ENCODE peak calls at places on chromosomes 16 and 17, in nine cellular contexts. F is Panc1, Q is GM06990, H is T-helper 9 cell, Z is breast epithelium, I is BE2C, J is iPS-NIHi11, C is GDM1, S is RPMI8226. W is an unnamed sample.

GRCh38 chr17:10286324-10286723 is 86.5 kb downstream of the MYH13 start:
- DNase-seq in F (no peak), Q (no peak), H (no peak), Z (no peak), I (no peak), J (peak), C (no peak), S (no peak), W (no peak)

GRCh38 chr16:64380751-64381150 is 741.1 kb downstream of the CDH11 start:
- DNase-seq in F (no peak), Q (no peak), H (no peak), Z (no peak), I (peak), J (peak), C (no peak), S (no peak), W (no peak)

GRCh38 chr16:79217375-79218011 is 383.0 kb downstream of the MAF start:
- DNase-seq in F (no peak), Q (no peak), H (no peak), Z (no peak), I (no peak), J (no peak), C (no peak), S (peak), W (no peak)

GRCh38 chr17:39195568-39196160 is 1.8 kb downstream of the CACNB1 start:
- DNase-seq in F (no peak), Q (no peak), H (no peak), Z (no peak), I (no peak), J (no peak), C (no peak), S (peak), W (no peak)

GRCh38 chr16:86457621-86458456 is 52.5 kb upstream of the FOXF1 start:
- DNase-seq in F (no peak), Q (no peak), H (no peak), Z (no peak), I (no peak), J (no peak), C (no peak), S (no peak), W (no peak)

GRCh38 chr17:58329808-58330543 is 1.4 kb upstream of the TSPOAP1 start:
- DNase-seq in F (no peak), Q (peak), H (no peak), Z (no peak), I (no peak), J (no peak), C (no peak), S (peak), W (no peak)

GRCh38 chr16:67845291-67846062 is 1.3 kb upstream of the NUTF2 start:
- DNase-seq in F (no peak), Q (no peak), H (no peak), Z (no peak), I (no peak), J (no peak), C (no peak), S (no peak), W (no peak)

GRCh38 chr17:32777922-32778321 is 99.0 kb downstream of the MYO1D start:
- DNase-seq in F (no peak), Q (no peak), H (no peak), Z (no peak), I (no peak), J (no peak), C (no peak), S (no peak), W (no peak)

GRCh38 chr17:78974635-78975591 is 4.8 kb downstream of the LGALS3BP start:
- DNase-seq in F (peak), Q (no peak), H (no peak), Z (peak), I (peak), J (peak), C (no peak), S (peak), W (no peak)

GRCh38 chr16:23597003-23597756 is 1.1 kb upstream of the NDUFAB1 start:
- DNase-seq in F (no peak), Q (peak), H (no peak), Z (no peak), I (peak), J (peak), C (no peak), S (peak), W (peak)

GRCh38 chr17:55344514-55344997 is 77.1 kb downstream of the MMD start:
- DNase-seq in F (no peak), Q (no peak), H (no peak), Z (no peak), I (no peak), J (no peak), C (no peak), S (no peak), W (no peak)

GRCh38 chr16:56964243-56965148 is 2.7 kb downstream of the CETP start:
- DNase-seq in F (no peak), Q (peak), H (peak), Z (peak), I (peak), J (peak), C (peak), S (peak), W (peak)

GRCh38 chr16:53291757-53292392 is 142.4 kb upstream of the RBL2 start:
- DNase-seq in F (no peak), Q (no peak), H (no peak), Z (no peak), I (no peak), J (no peak), C (no peak), S (no peak), W (no peak)